ENCODE peak calls at places on chromosomes 4 and X, in five cellular contexts. J is choroid plexus epithelial cell, X is heart left ventricle, E is IMR-90, Y is SJSA1. H is an unnamed sample.

GRCh38 chr4:127143460-127144190 is 489.1 kb upstream of the INTU start:
- DNase-seq in J (peak), X (no peak), E (peak), Y (no peak), H (peak)

GRCh38 chrX:38095971-38096529 is 89.7 kb downstream of the SYTL5 start:
- DNase-seq in J (peak), X (no peak), E (peak), Y (no peak), H (peak)

GRCh38 chr4:114180481-114180880 is 201.0 kb upstream of the ARSJ start:
- DNase-seq in J (peak), X (peak), E (peak), Y (peak), H (peak)

GRCh38 chrX:48278958-48279357 is 23.8 kb downstream of the SSX1 start:
- DNase-seq in J (no peak), X (peak), E (no peak), Y (no peak), H (peak)

GRCh38 chr4:6943870-6944195 is 34.2 kb downstream of the TBC1D14 start:
- DNase-seq in J (no peak), X (no peak), E (no peak), Y (no peak), H (no peak)

GRCh38 chr4:13601060-13601459 is 26.5 kb downstream of the BOD1L1 start:
- DNase-seq in J (no peak), X (no peak), E (no peak), Y (no peak), H (no peak)

GRCh38 chrX:111511477-111511876 is at the start of gene SERTM2:
- DNase-seq in J (peak), X (no peak), E (peak), Y (no peak), H (peak)

GRCh38 chr4:16199132-16199531 is 27.1 kb downstream of the TAPT1 start:
- DNase-seq in J (peak), X (no peak), E (peak), Y (no peak), H (peak)

GRCh38 chr4:10082459-10083272 is 33.9 kb downstream of the WDR1 start:
- DNase-seq in J (no peak), X (peak), E (no peak), Y (no peak), H (no peak)

GRCh38 chr4:89324671-89325070 is 17.1 kb upstream of the GPRIN3 start:
- DNase-seq in J (peak), X (no peak), E (peak), Y (no peak), H (peak)

GRCh38 chr4:84498203-84499026 is 677 bp downstream of the NKX6-1 start:
- DNase-seq in J (peak), X (no peak), E (peak), Y (peak), H (peak)

GRCh38 chr4:84500386-84501196 is 1.5 kb upstream of the NKX6-1 start:
- DNase-seq in J (no peak), X (no peak), E (no peak), Y (no peak), H (no peak)

GRCh38 chr4:84501197-84501492 is 2.1 kb upstream of the NKX6-1 start:
- DNase-seq in J (no peak), X (no peak), E (no peak), Y (no peak), H (no peak)

GRCh38 chr4:84497835-84498202 is 1.3 kb downstream of the NKX6-1 start:
- DNase-seq in J (no peak), X (no peak), E (no peak), Y (peak), H (no peak)

DNA sequence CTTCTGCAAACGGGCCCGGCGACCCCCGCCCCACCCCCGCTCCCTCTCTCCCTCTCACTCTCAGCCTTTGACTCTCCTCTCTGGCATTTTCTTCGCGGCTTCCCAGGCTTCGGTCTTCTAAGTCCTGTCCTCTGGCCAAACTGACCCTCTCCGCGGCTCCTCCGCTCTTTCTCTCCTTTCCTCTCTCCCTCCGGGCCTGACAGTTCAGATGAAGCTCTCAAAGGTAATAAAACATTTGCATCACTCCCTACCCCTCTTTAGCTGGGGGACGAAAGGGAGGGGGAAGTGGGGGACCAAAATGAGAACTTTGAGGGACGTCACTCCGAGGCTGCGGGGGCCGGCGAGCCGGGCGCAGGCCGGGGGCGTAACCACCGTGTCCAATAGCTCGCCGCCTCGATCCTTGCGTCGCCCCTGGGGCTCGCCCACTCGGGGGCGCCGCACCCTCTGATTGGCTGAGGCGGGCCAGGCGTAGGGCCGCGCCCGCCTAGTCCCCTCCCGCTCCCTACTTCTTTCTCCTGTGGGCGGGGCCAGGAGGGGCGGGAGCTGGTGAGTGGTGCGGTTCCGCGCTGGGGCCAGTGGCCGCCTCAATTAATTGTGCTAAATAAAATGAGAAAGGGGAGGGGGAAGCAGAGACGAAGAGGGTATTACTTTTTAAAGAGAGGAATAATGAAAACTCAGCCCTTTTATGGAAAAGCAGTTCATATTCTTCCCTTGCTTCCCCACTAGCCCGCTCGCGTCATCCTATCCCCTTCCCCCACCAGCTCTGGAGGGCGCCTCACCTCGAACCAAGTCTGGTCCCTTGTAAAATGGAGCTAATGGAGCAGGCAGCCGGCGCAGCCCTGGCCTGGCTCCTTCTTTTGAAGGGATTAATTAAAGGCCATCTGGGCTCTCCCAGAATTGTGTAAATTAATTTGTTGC is at the start of gene NKX6-1:
- DNase-seq in J (peak), X (peak), E (peak), Y (peak), H (peak)
- H3K4me3 ChIP-seq in J (peak), X (peak), E (peak), Y (peak), H (peak)

GRCh38 chr4:112861378-112862317 is 187.8 kb upstream of the ANK2 start:
- DNase-seq in J (no peak), X (no peak), E (no peak), Y (no peak), H (no peak)
- H3K4me3 ChIP-seq in J (no peak), X (no peak), E (no peak), Y (no peak), H (no peak)

GRCh38 chr4:123476089-123476488 is 79.5 kb downstream of the SPRY1 start:
- DNase-seq in J (no peak), X (no peak), E (no peak), Y (no peak), H (no peak)
- H3K4me3 ChIP-seq in J (no peak), X (no peak), E (no peak), Y (no peak), H (no peak)

DNA sequence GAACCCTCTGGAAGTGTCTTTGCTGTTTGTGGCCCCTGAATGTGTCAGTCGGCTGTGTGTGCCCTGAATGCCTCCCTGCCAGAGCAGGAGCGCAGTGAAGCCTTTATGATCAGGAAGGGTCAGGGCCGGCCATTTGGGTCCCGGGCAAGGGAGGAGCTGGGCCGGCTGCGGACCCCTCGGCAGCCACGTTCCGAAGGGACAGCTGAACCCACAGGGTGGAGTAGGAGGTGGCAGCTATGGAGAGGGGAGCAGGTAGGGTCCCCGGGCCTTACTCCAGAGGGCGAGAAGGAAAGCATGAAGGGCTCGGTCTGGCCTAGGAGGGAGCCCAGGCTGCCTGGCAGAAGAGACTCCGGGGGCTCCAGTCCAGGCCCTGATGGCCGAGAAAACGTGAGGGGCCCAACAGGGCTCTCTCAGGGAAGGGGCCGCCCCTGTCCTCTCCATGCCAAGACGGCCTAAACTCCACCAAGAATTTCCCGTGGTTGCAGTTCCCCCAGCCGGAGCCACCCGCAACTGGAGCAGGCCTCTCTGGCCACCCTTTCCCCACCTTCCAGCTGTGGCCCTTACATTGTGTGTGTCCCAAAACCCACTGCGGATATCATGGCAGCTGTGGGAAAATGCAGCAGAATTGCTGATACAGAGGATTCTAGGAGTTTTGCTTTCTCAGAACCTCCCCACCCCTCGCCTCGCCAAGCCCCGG is 182.2 kb upstream of the STK26 start:
- DNase-seq in J (no peak), X (no peak), E (no peak), Y (no peak), H (no peak)
- H3K4me3 ChIP-seq in J (no peak), X (no peak), E (no peak), Y (no peak), H (no peak)

GRCh38 chrX:96407501-96407900 is 277.1 kb upstream of the DIAPH2 start:
- DNase-seq in J (peak), X (no peak), E (peak), Y (no peak), H (peak)

GRCh38 chrX:96407043-96407442 is 277.6 kb upstream of the DIAPH2 start:
- DNase-seq in J (peak), X (no peak), E (peak), Y (no peak), H (peak)

GRCh38 chrX:96410927-96411326 is 273.7 kb upstream of the DIAPH2 start:
- DNase-seq in J (no peak), X (no peak), E (no peak), Y (no peak), H (no peak)

GRCh38 chrX:96407981-96408380 is 276.7 kb upstream of the DIAPH2 start:
- DNase-seq in J (no peak), X (no peak), E (no peak), Y (no peak), H (no peak)

GRCh38 chrX:96405842-96406241 is 278.8 kb upstream of the DIAPH2 start:
- DNase-seq in J (no peak), X (no peak), E (no peak), Y (no peak), H (no peak)
- H3K4me3 ChIP-seq in J (no peak), X (no peak), E (no peak), Y (no peak), H (no peak)

DNA sequence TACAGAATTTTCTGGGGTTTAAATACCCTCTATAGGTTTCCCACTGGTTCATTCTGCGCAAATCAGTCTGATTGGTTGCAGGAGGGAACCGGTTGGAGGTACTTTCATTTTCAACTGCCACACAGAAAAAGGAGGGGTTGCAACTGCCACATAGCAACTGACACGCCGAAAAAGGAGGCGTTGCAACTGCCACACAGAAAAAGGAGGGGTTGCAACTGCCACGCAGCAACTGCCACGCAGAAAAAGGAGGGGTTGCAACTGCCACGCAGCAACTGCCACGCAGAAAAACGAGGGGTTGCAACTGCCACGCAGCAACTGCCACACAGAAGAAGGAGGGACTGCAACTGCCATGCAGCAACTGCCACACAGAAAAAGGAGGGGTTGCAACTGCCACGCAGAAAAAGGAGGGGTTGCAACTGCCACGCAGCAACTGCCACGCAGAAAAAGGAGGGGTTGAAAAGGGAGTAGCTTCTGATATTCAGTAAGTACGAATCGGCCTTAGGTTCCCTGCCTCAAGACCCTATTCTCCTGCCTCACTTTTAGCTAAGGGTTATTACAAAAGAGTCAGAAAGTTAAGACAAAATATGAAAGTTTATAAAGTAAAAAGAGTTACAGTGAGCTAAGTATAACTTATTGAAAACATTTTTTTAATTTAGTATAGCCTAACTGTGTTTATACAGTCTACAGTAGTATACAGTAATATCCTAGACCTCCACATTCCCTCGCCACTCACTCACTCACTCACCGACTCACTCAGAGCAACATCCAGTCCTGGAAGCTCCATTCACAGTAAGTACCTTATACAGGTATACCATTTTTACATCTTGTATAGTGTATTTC is 431.8 kb downstream of the KCTD8 start:
- DNase-seq in J (peak), X (no peak), E (peak), Y (no peak), H (peak)
- H3K4me3 ChIP-seq in J (no peak), X (no peak), E (no peak), Y (peak), H (no peak)

DNA sequence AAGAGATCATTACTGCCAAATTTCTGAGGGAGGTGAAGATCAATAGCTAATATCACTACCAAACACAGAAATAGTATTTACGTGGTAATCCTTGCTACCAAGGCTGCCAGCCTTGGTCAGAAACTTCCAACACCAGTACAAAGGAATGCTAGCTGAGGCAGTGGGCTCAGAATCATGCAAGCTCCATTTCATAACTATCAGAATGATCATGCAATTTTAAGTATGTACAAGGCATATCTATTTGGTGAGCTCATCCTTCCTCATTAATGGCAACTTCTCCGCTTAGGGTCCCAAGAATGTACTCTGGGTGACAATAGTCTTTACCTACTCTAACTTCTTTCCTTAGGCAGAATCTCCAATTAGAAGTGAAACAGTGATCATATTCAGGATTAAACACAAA is 135.0 kb downstream of the GPC3 start:
- DNase-seq in J (peak), X (no peak), E (no peak), Y (no peak), H (no peak)
- H3K4me3 ChIP-seq in J (no peak), X (no peak), E (no peak), Y (no peak), H (no peak)

GRCh38 chr4:2415881-2416563 is 2.4 kb downstream of the ZFYVE28 start:
- DNase-seq in J (no peak), X (no peak), E (no peak), Y (no peak), H (no peak)
- H3K4me3 ChIP-seq in J (no peak), X (peak), E (no peak), Y (no peak), H (no peak)